ENCODE peak calls at places on chromosomes 16 and 17, in nine cellular contexts. H is mesendoderm; U is SJCRH30; K is activated naive CD8-positive, alpha-beta T cell treated with anti-CD3 and anti-CD28 coated beads for 36 hours; X is MV-4-11; S is occipital lobe; C is endodermal cell; E is astrocyte of the cerebellum; L is head of caudate nucleus. D is an unnamed sample.

GRCh38 chr17:58136669-58137279 is 11.4 kb upstream of the OR4D1 start:
- DNase-seq in H (peak; percentile 29), U (no peak), K (no peak), X (no peak), S (no peak), C (peak; percentile 74), E (no peak), L (no peak), D (no peak)

GRCh38 chr17:19384723-19385391 is 2.1 kb downstream of the MFAP4 start:
- DNase-seq in H (peak; percentile 53), U (peak; percentile 99), K (no peak), X (peak; percentile 92), S (peak; percentile 80), C (no peak), E (no peak), L (peak; percentile 74), D (peak; percentile 55)

GRCh38 chr17:77282524-77283515 is 142.1 kb downstream of the SEC14L1 start:
- DNase-seq in H (peak; percentile 40), U (no peak), K (no peak), X (no peak), S (no peak), C (peak; percentile 81), E (no peak), L (no peak), D (no peak)

GRCh38 chr17:56178203-56178602 is 24.9 kb downstream of the ANKFN1 start:
- DNase-seq in H (no peak), U (no peak), K (no peak), X (no peak), S (no peak), C (no peak), E (no peak), L (no peak), D (no peak)

GRCh38 chr17:38705803-38706624 is 941 bp downstream of the MLLT6 start:
- DNase-seq in H (peak; percentile 79), U (peak; percentile 66), K (no peak), X (no peak), S (no peak), C (peak; percentile 88), E (no peak), L (peak; percentile 49), D (peak; percentile 50)

GRCh38 chr16:48231675-48232214 is 12.4 kb upstream of the LONP2 start:
- DNase-seq in H (peak; percentile 55), U (peak; percentile 33), K (peak; percentile 39), X (peak; percentile 53), S (no peak), C (peak; percentile 84), E (peak; percentile 4), L (no peak), D (peak; percentile 45)

GRCh38 chr17:74117999-74118421 is 85.5 kb upstream of the RPL38 start:
- DNase-seq in H (peak; percentile 77), U (no peak), K (no peak), X (no peak), S (no peak), C (peak; percentile 89), E (no peak), L (no peak), D (no peak)

GRCh38 chr16:87949071-87949744 is 2.0 kb upstream of the BANP start:
- DNase-seq in H (no peak), U (no peak), K (no peak), X (no peak), S (no peak), C (peak; percentile 45), E (no peak), L (no peak), D (no peak)

GRCh38 chr17:50919321-50920040 is 53.3 kb upstream of the TOB1 start:
- DNase-seq in H (peak; percentile 97), U (peak; percentile 81), K (peak; percentile 87), X (peak; percentile 81), S (peak; percentile 95), C (peak; percentile 94), E (peak; percentile 68), L (peak; percentile 95), D (no peak)

GRCh38 chr17:51461578-51462004 is 201.2 kb downstream of the UTP18 start:
- DNase-seq in H (peak; percentile 84), U (peak; percentile 81), K (peak; percentile 47), X (peak; percentile 32), S (peak; percentile 9), C (peak; percentile 97), E (no peak), L (peak; percentile 17), D (peak; percentile 73)

GRCh38 chr16:81366316-81366932 is 51.7 kb downstream of the GAN start:
- DNase-seq in H (peak; percentile 34), U (no peak), K (no peak), X (peak; percentile 49), S (no peak), C (no peak), E (peak; percentile 47), L (no peak), D (peak; percentile 73)

GRCh38 chr17:9984768-9985167 is 79.7 kb upstream of the RCVRN start:
- DNase-seq in H (no peak), U (no peak), K (no peak), X (no peak), S (no peak), C (peak; percentile 45), E (no peak), L (no peak), D (no peak)

GRCh38 chr17:75490173-75490743 is 25.1 kb downstream of the CASKIN2 start:
- DNase-seq in H (no peak), U (no peak), K (no peak), X (no peak), S (no peak), C (no peak), E (no peak), L (no peak), D (no peak)

GRCh38 chr17:7842380-7842949 is 8.4 kb downstream of the KDM6B start:
- DNase-seq in H (peak; percentile 45), U (peak; percentile 60), K (peak; percentile 97), X (peak; percentile 67), S (peak; percentile 61), C (no peak), E (no peak), L (peak; percentile 81), D (no peak)

GRCh38 chr16:86755571-86756006 is 177.2 kb downstream of the FOXL1 start:
- DNase-seq in H (no peak), U (no peak), K (no peak), X (no peak), S (no peak), C (no peak), E (no peak), L (no peak), D (no peak)

GRCh38 chr17:17494499-17495447 is 1.4 kb downstream of the RASD1 start:
- DNase-seq in H (peak; percentile 87), U (no peak), K (peak; percentile 24), X (no peak), S (peak; percentile 20), C (peak; percentile 91), E (no peak), L (peak; percentile 57), D (no peak)

GRCh38 chr16:88911148-88911945 is 44.9 kb upstream of the PABPN1L start:
- DNase-seq in H (no peak), U (no peak), K (no peak), X (no peak), S (no peak), C (no peak), E (no peak), L (no peak), D (no peak)

GRCh38 chr16:85491798-85492616 is 121.1 kb upstream of the GSE1 start:
- DNase-seq in H (peak; percentile 79), U (no peak), K (peak; percentile 13), X (no peak), S (peak; percentile 61), C (peak; percentile 71), E (no peak), L (peak; percentile 15), D (no peak)

GRCh38 chr17:47066095-47066494 is 87.0 kb upstream of the RPRML start:
- DNase-seq in H (peak; percentile 72), U (no peak), K (no peak), X (no peak), S (no peak), C (peak; percentile 81), E (no peak), L (no peak), D (no peak)

GRCh38 chr17:1496814-1497325 is 4.4 kb upstream of the MYO1C start:
- DNase-seq in H (no peak), U (peak; percentile 63), K (no peak), X (no peak), S (no peak), C (no peak), E (no peak), L (no peak), D (no peak)

GRCh38 chr16:68936729-68937631 is 93.6 kb downstream of the TANGO6 start:
- DNase-seq in H (no peak), U (no peak), K (no peak), X (peak; percentile 83), S (no peak), C (no peak), E (no peak), L (no peak), D (peak; percentile 77)

GRCh38 chr17:42459983-42460300 is 1.3 kb downstream of the ATP6V0A1 start:
- DNase-seq in H (peak; percentile 13), U (no peak), K (no peak), X (peak; percentile 18), S (no peak), C (no peak), E (no peak), L (no peak), D (peak; percentile 62)

GRCh38 chr17:44786551-44787081 is 27.8 kb downstream of the ADAM11 start:
- DNase-seq in H (no peak), U (no peak), K (no peak), X (no peak), S (peak; percentile 36), C (peak; percentile 54), E (no peak), L (no peak), D (no peak)

GRCh38 chr17:40218740-40219072 is 398 bp upstream of the WIPF2 start:
- DNase-seq in H (peak; percentile 98), U (peak; percentile 69), K (peak; percentile 79), X (peak; percentile 42), S (peak; percentile 76), C (peak; percentile 94), E (peak; percentile 64), L (peak; percentile 91), D (no peak)

GRCh38 chr16:7765079-7765550 is 432.5 kb downstream of the RBFOX1 start:
- DNase-seq in H (no peak), U (no peak), K (no peak), X (no peak), S (no peak), C (no peak), E (no peak), L (no peak), D (no peak)

GRCh38 chr16:85052536-85052935 is 24.9 kb downstream of the KIAA0513 start:
- DNase-seq in H (no peak), U (no peak), K (no peak), X (no peak), S (no peak), C (no peak), E (peak; percentile 49), L (no peak), D (no peak)

GRCh38 chr17:77489239-77489897 is 348.6 kb downstream of the SEC14L1 start:
- DNase-seq in H (no peak), U (no peak), K (no peak), X (no peak), S (no peak), C (no peak), E (no peak), L (no peak), D (no peak)

GRCh38 chr17:31130286-31131224 is 35.8 kb downstream of the NF1 start:
- DNase-seq in H (peak; percentile 18), U (no peak), K (no peak), X (no peak), S (no peak), C (peak; percentile 70), E (no peak), L (no peak), D (no peak)

GRCh38 chr17:20083460-20083859 is 74.3 kb downstream of the SPECC1 start:
- DNase-seq in H (no peak), U (no peak), K (no peak), X (no peak), S (no peak), C (no peak), E (no peak), L (no peak), D (no peak)

GRCh38 chr17:67492824-67493490 is 115.9 kb downstream of the PITPNC1 start:
- DNase-seq in H (no peak), U (no peak), K (no peak), X (no peak), S (no peak), C (peak; percentile 33), E (no peak), L (no peak), D (no peak)

GRCh38 chr16:88406096-88407041 is 23.6 kb downstream of the ZNF469 start:
- DNase-seq in H (no peak), U (no peak), K (no peak), X (no peak), S (no peak), C (no peak), E (no peak), L (no peak), D (no peak)

D was measured in KBM-7.